ENCODE peak calls at places on chromosome 19, in seven cellular contexts. N is lower lobe of right lung; B is CD8-positive, alpha-beta T cell; F is naive thymus-derived CD4-positive, alpha-beta T cell; G is ovary; H is IMR-90; J is neural progenitor cell. V is an unnamed sample. For H3K9me3, the result is how much of the 10 kb centered on the place peaks cover.

GRCh38 chr19:50341091-50341564 is 12.0 kb upstream of the KCNC3 start:
- DNase-seq in N (peak), B (no peak), F (no peak), G (no peak), H (no peak), J (no peak), V (no peak)

GRCh38 chr19:11446652-11447301 is 11.3 kb downstream of the PRKCSH start:
- DNase-seq in N (no peak), B (no peak), F (peak), G (peak), H (no peak), J (peak), V (peak)

GRCh38 chr19:19179548-19180441 is 9.7 kb upstream of the MEF2B start:
- DNase-seq in N (no peak), B (no peak), F (no peak), G (no peak), H (no peak), J (no peak), V (no peak)

GRCh38 chr19:46225558-46226004 is 4.0 kb upstream of the IGFL1 start:
- DNase-seq in N (no peak), B (no peak), F (no peak), G (no peak), H (peak), J (peak), V (no peak)

GRCh38 chr19:48543121-48543710 is 8.8 kb upstream of the SULT2B1 start:
- DNase-seq in N (peak), B (no peak), F (no peak), G (no peak), H (peak), J (no peak), V (no peak)

GRCh38 chr19:1315470-1316166 is 29.9 kb downstream of the EFNA2 start:
- DNase-seq in N (peak), B (no peak), F (no peak), G (peak), H (peak), J (peak), V (peak)

GRCh38 chr19:1273263-1274041 is 1.9 kb upstream of the FAM174C start:
- DNase-seq in N (no peak), B (no peak), F (no peak), G (no peak), H (no peak), J (no peak), V (no peak)

GRCh38 chr19:51371186-51371690 is 1.2 kb downstream of the NKG7 start:
- DNase-seq in N (no peak), B (no peak), F (no peak), G (no peak), H (no peak), J (no peak), V (no peak)

GRCh38 chr19:57078802-57079201 is 41.0 kb upstream of the USP29 start:
- DNase-seq in N (no peak), B (no peak), F (no peak), G (no peak), H (no peak), J (no peak), V (no peak)

GRCh38 chr19:36847968-36848367 is 2.7 kb upstream of the ZNF345 start:
- DNase-seq in N (no peak), B (no peak), F (no peak), G (no peak), H (no peak), J (no peak), V (no peak)
- H3K9me3 ChIP-seq in N (under half), B (under half), F (under half), G (under half), H (under half), J (under half), V (under half)

DNA sequence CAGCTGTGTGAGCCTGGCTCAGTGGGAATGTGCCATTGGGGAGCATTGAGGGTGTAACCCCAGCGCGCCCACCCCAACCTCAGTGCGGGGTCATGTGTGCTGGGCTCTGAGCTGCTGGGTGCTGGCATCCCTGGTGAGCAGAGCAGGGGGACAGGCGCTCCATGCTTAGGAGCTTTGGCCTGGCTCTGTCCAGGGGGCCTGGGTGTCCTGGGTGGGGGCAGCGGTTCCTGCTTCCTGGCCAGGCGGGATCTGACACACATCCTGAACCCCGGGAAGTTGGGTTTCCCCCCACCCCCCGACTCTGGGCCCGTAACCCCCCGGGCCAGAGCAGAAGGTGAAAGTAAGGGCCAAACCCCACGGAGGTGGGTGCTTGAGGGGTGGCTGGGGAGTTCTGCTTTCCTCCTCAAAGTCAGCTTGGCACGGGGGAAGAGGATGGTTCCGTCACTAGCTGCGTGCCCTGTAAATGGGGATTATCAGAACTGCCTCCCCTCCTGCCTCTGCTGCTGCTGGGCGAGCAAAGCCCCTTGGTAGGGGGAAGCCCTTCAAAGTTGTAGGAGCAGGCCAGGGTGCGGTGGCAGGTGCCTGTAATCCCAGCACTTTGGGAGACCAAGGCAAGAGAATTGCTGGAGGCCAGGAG is 1.7 kb downstream of the LRP3 start:
- DNase-seq in N (no peak), B (no peak), F (no peak), G (no peak), H (no peak), J (no peak), V (no peak)
- H3K27ac ChIP-seq in N (no peak), B (no peak), F (no peak), G (peak), H (no peak), J (no peak), V (no peak)

DNA sequence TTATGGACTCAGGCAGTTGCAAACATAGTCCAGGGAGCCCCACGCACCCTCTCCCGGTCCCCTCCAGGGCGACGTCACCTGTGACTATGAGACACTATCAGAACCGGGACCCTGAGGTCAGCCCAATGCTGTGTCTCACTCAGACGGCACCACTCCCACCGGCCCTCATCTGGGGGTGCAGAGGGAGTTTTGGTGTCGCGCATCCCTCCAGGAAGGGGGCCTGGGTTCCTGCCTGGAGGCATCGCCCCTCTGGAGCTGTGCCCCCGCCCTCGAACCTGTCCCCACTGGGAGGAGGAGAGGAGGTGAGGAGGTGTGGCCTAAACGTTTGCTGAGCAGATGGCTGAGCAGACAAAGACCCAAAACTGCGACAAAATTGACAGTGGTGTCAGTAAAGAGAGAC is 51.2 kb downstream of the GADD45B start:
- DNase-seq in N (no peak), B (no peak), F (no peak), G (no peak), H (no peak), J (no peak), V (no peak)
- H3K4me3 ChIP-seq in N (no peak), B (no peak), F (no peak), G (no peak), H (no peak), J (no peak), V (no peak)

GRCh38 chr19:54803410-54803809 is at the start of gene KIR2DL4:
- DNase-seq in N (no peak), B (no peak), F (no peak), G (no peak), H (no peak), J (no peak), V (no peak)

GRCh38 chr19:54805665-54806515 is 2.5 kb downstream of the KIR2DL4 start:
- DNase-seq in N (no peak), B (no peak), F (no peak), G (no peak), H (no peak), J (no peak), V (no peak)

GRCh38 chr19:54806516-54806838 is 3.1 kb downstream of the KIR2DL4 start:
- DNase-seq in N (no peak), B (no peak), F (no peak), G (no peak), H (no peak), J (no peak), V (no peak)

GRCh38 chr19:54804101-54804500 is 691 bp downstream of the KIR2DL4 start:
- DNase-seq in N (no peak), B (no peak), F (no peak), G (no peak), H (no peak), J (no peak), V (no peak)

DNA sequence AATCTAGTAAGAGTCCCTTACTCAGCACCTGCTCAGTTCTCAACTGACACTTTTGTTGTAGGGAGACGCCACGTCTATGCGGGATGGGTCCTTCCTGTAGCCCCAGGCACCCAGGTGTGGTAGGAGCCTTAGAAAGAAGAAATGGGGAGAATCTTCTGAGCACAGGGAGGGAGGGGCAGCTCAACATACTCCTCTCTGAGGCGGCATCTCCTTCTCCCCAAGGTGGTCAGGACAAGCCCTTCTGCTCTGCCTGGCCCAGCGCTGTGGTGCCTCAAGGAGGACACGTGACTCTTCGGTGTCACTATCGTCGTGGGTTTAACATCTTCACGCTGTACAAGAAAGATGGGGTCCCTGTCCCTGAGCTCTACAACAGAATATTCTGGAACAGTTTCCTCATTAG is 1.2 kb downstream of the KIR2DL4 start:
- DNase-seq in N (no peak), B (no peak), F (no peak), G (no peak), H (no peak), J (no peak), V (no peak)
- H3K9me3 ChIP-seq in N (under half), B (under half), F (under half), G (under half), H (under half), J (under half), V (under half)

GRCh38 chr19:16893686-16893990 is 4.8 kb downstream of the F2RL3 start:
- DNase-seq in N (no peak), B (no peak), F (no peak), G (no peak), H (no peak), J (no peak), V (no peak)

GRCh38 chr19:16894080-16894479 is 5.3 kb downstream of the F2RL3 start:
- DNase-seq in N (no peak), B (no peak), F (no peak), G (no peak), H (no peak), J (no peak), V (no peak)

GRCh38 chr19:16896098-16896912 is 7.5 kb downstream of the F2RL3 start:
- DNase-seq in N (peak), B (no peak), F (no peak), G (peak), H (no peak), J (peak), V (no peak)

GRCh38 chr19:16896913-16897571 is 8.2 kb downstream of the F2RL3 start:
- DNase-seq in N (peak), B (peak), F (peak), G (peak), H (peak), J (peak), V (peak)

GRCh38 chr19:16895467-16896097 is 6.8 kb downstream of the F2RL3 start:
- DNase-seq in N (no peak), B (no peak), F (no peak), G (peak), H (no peak), J (peak), V (no peak)
- H3K27ac ChIP-seq in N (peak), B (no peak), F (no peak), G (peak), H (no peak), J (no peak), V (no peak)

GRCh38 chr19:4059931-4060620 is 6.6 kb downstream of the ZBTB7A start:
- DNase-seq in N (peak), B (no peak), F (no peak), G (peak), H (no peak), J (no peak), V (peak)
- H3K4me3 ChIP-seq in N (peak), B (peak), F (peak), G (peak), H (no peak), J (no peak), V (no peak)

V was measured in right cardiac atrium.